ENCODE peak calls at places on chromosome 2, in six cellular contexts. B is foreskin fibroblast, J is GM12864, Q is OCI-LY7, D is NB4, X is epithelial cell of esophagus. Z is an unnamed sample.

GRCh38 chr2:203706403-203706802 is at the start of gene CD28:
- DNase-seq in B (no peak), J (peak), Q (peak), D (no peak), X (no peak), Z (no peak)

GRCh38 chr2:73284296-73285161 is at the start of gene FBXO41:
- DNase-seq in B (no peak), J (peak), Q (peak), D (peak), X (peak), Z (no peak)

GRCh38 chr2:121335294-121336290 is 50.6 kb upstream of the TFCP2L1 start:
- DNase-seq in B (no peak), J (no peak), Q (peak), D (no peak), X (peak), Z (no peak)

GRCh38 chr2:136860443-136860958 is 95.2 kb downstream of the THSD7B start:
- DNase-seq in B (no peak), J (no peak), Q (no peak), D (no peak), X (no peak), Z (no peak)

GRCh38 chr2:205849136-205849535 is 166.8 kb downstream of the NRP2 start:
- DNase-seq in B (no peak), J (no peak), Q (no peak), D (no peak), X (peak), Z (no peak)

GRCh38 chr2:10631405-10631804 is 58.4 kb downstream of the NOL10 start:
- DNase-seq in B (no peak), J (no peak), Q (no peak), D (no peak), X (no peak), Z (no peak)

GRCh38 chr2:113370478-113371091 is 66.9 kb upstream of the ZNG1B start:
- DNase-seq in B (peak), J (no peak), Q (peak), D (peak), X (peak), Z (no peak)

GRCh38 chr2:33405180-33406105 is 71.0 kb upstream of the RASGRP3 start:
- DNase-seq in B (peak), J (no peak), Q (no peak), D (no peak), X (no peak), Z (no peak)

GRCh38 chr2:68915345-68915841 is 37.3 kb downstream of the GKN2 start:
- DNase-seq in B (no peak), J (no peak), Q (no peak), D (no peak), X (no peak), Z (no peak)

GRCh38 chr2:39523308-39524044 is 86.4 kb upstream of the MAP4K3 start:
- DNase-seq in B (peak), J (no peak), Q (no peak), D (no peak), X (peak), Z (no peak)

GRCh38 chr2:185952098-185952497 is 213.5 kb downstream of the FSIP2 start:
- DNase-seq in B (no peak), J (no peak), Q (no peak), D (no peak), X (peak), Z (no peak)

GRCh38 chr2:217989221-217989948 is 13.4 kb downstream of the TNS1 start:
- DNase-seq in B (no peak), J (no peak), Q (no peak), D (no peak), X (no peak), Z (peak)

GRCh38 chr2:157442136-157442535 is 1.8 kb downstream of the CYTIP start:
- DNase-seq in B (no peak), J (no peak), Q (peak), D (no peak), X (no peak), Z (no peak)

DNA sequence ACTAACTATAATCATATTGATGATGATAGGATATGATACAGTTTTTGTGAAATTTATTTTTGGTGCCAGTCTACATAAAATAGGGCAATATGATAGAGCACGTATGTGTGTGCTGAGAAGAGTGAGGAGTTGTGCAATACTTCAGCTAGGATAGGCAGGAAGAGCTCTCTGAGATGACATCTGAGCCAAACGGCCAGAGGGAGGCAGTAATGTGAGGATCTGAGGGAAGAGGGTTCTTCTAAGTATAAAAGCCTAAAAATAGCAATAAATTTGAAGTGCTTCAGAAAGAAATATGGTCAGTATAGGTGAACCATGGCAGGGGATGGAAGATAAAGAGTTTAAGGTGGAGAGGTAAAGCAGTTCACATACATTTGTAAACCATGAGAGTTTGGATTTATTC is 102.5 kb downstream of the OLA1 start:
- DNase-seq in B (no peak), J (no peak), Q (no peak), D (peak), X (peak), Z (no peak)
- TF ChIP-seq CTCF in B (no peak), J (no peak), Q (peak), D (peak), X (peak), Z (peak)

GRCh38 chr2:71073475-71073874 is 5.0 kb downstream of the NAGK start:
- DNase-seq in B (no peak), J (no peak), Q (no peak), D (no peak), X (no peak), Z (no peak)

GRCh38 chr2:71069376-71069775 is 928 bp downstream of the NAGK start:
- DNase-seq in B (peak), J (no peak), Q (no peak), D (no peak), X (peak), Z (no peak)

GRCh38 chr2:71072492-71072891 is 4.0 kb downstream of the NAGK start:
- DNase-seq in B (no peak), J (no peak), Q (no peak), D (no peak), X (no peak), Z (no peak)

GRCh38 chr2:71070294-71071025 is 2.0 kb downstream of the NAGK start:
- DNase-seq in B (peak), J (no peak), Q (peak), D (peak), X (peak), Z (no peak)

GRCh38 chr2:71071681-71072398 is 3.4 kb downstream of the NAGK start:
- DNase-seq in B (no peak), J (peak), Q (peak), D (peak), X (peak), Z (no peak)
- TF ChIP-seq CTCF in B (no peak), J (peak), Q (peak), D (peak), X (no peak), Z (no peak)

GRCh38 chr2:175964195-175964594 is 37.9 kb downstream of the LNPK start:
- DNase-seq in B (no peak), J (no peak), Q (peak), D (peak), X (peak), Z (no peak)
- TF ChIP-seq CTCF in B (no peak), J (no peak), Q (peak), D (peak), X (peak), Z (peak)

GRCh38 chr2:213224366-213224765 is 59.9 kb upstream of the SPAG16 start:
- DNase-seq in B (no peak), J (no peak), Q (no peak), D (no peak), X (peak), Z (no peak)

GRCh38 chr2:213216461-213216860 is 65.0 kb upstream of the IKZF2 start:
- DNase-seq in B (peak), J (no peak), Q (no peak), D (no peak), X (peak), Z (no peak)

GRCh38 chr2:213221962-213222361 is 62.3 kb upstream of the SPAG16 start:
- DNase-seq in B (no peak), J (no peak), Q (no peak), D (no peak), X (no peak), Z (no peak)

GRCh38 chr2:213219816-213220215 is 64.4 kb upstream of the SPAG16 start:
- DNase-seq in B (no peak), J (no peak), Q (no peak), D (no peak), X (peak), Z (no peak)

GRCh38 chr2:213220967-213221603 is 63.2 kb upstream of the SPAG16 start:
- DNase-seq in B (no peak), J (no peak), Q (peak), D (no peak), X (no peak), Z (no peak)
- TF ChIP-seq CTCF in B (no peak), J (peak), Q (peak), D (no peak), X (no peak), Z (no peak)

DNA sequence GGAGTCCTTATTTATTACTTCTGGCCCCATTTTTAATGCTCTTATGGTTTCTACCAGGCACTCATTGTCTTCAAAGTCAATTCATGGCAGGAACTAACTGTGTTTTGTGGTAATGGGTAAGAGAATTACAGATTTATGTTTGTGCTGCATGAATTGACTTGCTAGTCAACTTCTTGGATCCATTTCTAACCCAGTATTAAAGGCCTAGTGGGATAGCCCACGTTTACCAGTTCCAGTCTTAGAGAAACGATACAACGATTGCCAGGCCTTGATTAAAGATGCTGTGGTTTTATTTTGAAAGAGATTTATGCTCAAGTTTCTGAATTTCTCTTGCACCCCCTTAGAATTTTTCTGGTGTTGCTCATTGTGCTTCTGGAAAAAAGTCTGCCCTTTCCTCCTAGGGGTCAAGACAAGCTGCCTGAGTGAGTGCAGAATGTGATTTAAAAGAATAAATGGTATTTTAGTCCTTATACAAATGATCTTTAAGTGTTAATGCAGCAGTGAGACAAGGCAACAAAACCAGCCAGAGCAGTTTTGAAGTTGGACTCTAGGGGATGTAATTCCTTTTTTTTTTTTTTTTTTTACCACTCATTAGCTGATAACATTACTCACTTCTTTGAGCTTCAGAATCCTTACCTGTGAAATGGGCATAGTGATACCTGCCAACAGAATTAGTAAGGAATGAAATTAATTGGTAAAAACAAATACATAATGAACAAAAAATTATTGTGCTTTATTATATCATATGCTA is 101.5 kb downstream of the ARHGAP15 start:
- DNase-seq in B (no peak), J (no peak), Q (no peak), D (no peak), X (no peak), Z (no peak)
- TF ChIP-seq CTCF in B (no peak), J (no peak), Q (no peak), D (no peak), X (peak), Z (peak)

GRCh38 chr2:159651884-159652283 is 35.5 kb upstream of the BAZ2B start:
- DNase-seq in B (no peak), J (no peak), Q (no peak), D (no peak), X (no peak), Z (no peak)
- TF ChIP-seq CTCF in B (no peak), J (no peak), Q (no peak), D (no peak), X (no peak), Z (no peak)

GRCh38 chr2:100919316-100919715 is 82.8 kb upstream of the RPL31 start:
- DNase-seq in B (no peak), J (no peak), Q (peak), D (peak), X (no peak), Z (no peak)
- TF ChIP-seq CTCF in B (peak), J (peak), Q (peak), D (peak), X (peak), Z (peak)